ENCODE peak calls at places on chromosomes 2 and 18, in ten cellular contexts. R, S, E, A, C, J, F, W, M and T are unnamed samples.

GRCh38 chr18:37920865-37921264 is 355.3 kb upstream of the CELF4 start:
- DNase-seq in R (no peak), S (no peak), E (no peak), A (no peak), C (no peak), J (no peak), F (no peak), W (no peak), M (no peak), T (no peak)

GRCh38 chr2:73292316-73292905 is 937 bp downstream of the EGR4 start:
- DNase-seq in R (no peak), S (peak; percentile 18), E (no peak), A (no peak), C (no peak), J (no peak), F (no peak), W (no peak), M (no peak), T (no peak)

GRCh38 chr2:10006248-10007147 is 36.9 kb upstream of the KLF11 start:
- DNase-seq in R (no peak), S (no peak), E (no peak), A (no peak), C (peak; percentile 62), J (peak; percentile 36), F (no peak), W (no peak), M (no peak), T (peak; percentile 13)

GRCh38 chr2:55109219-55109891 is 59.1 kb upstream of the RTN4 start:
- DNase-seq in R (no peak), S (no peak), E (no peak), A (peak; percentile 82), C (no peak), J (peak; percentile 75), F (peak; percentile 49), W (peak; percentile 77), M (no peak), T (peak; percentile 87)

GRCh38 chr2:63059434-63060078 is 8.9 kb downstream of the OTX1 start:
- DNase-seq in R (no peak), S (peak; percentile 12), E (no peak), A (no peak), C (no peak), J (no peak), F (no peak), W (no peak), M (no peak), T (no peak)

GRCh38 chr18:56593906-56594305 is 44.5 kb downstream of the TXNL1 start:
- DNase-seq in R (no peak), S (no peak), E (no peak), A (no peak), C (no peak), J (peak; percentile 56), F (peak; percentile 26), W (peak; percentile 74), M (no peak), T (peak; percentile 61)

GRCh38 chr2:189066037-189066436 is 91.9 kb downstream of the COL3A1 start:
- DNase-seq in R (no peak), S (no peak), E (no peak), A (no peak), C (no peak), J (no peak), F (no peak), W (peak; percentile 21), M (no peak), T (no peak)

GRCh38 chr2:226760412-226761194 is 39.0 kb downstream of the IRS1 start:
- DNase-seq in R (no peak), S (no peak), E (peak; percentile 76), A (peak; percentile 88), C (no peak), J (peak; percentile 88), F (peak; percentile 95), W (peak; percentile 87), M (no peak), T (peak; percentile 97)

GRCh38 chr2:109510136-109511028 is 103.4 kb downstream of the SEPTIN10 start:
- DNase-seq in R (peak; percentile 71), S (peak; percentile 48), E (peak; percentile 61), A (peak; percentile 33), C (peak; percentile 73), J (peak; percentile 80), F (peak; percentile 70), W (peak; percentile 84), M (peak; percentile 75), T (peak; percentile 77)

GRCh38 chr2:167509585-167509984 is 621.3 kb downstream of the XIRP2 start:
- DNase-seq in R (no peak), S (no peak), E (no peak), A (peak; percentile 47), C (no peak), J (peak; percentile 69), F (peak; percentile 13), W (peak; percentile 93), M (no peak), T (peak; percentile 77)

GRCh38 chr18:49321800-49322461 is 138.5 kb downstream of the DYM start:
- DNase-seq in R (no peak), S (no peak), E (no peak), A (no peak), C (no peak), J (peak; percentile 80), F (peak; percentile 64), W (peak; percentile 75), M (no peak), T (peak; percentile 73)

GRCh38 chr2:25618676-25619075 is 54.7 kb downstream of the DTNB start:
- DNase-seq in R (no peak), S (no peak), E (peak; percentile 10), A (no peak), C (no peak), J (peak; percentile 80), F (peak; percentile 34), W (peak; percentile 88), M (no peak), T (peak; percentile 66)

GRCh38 chr2:188085421-188085820 is 206.3 kb upstream of the GULP1 start:
- DNase-seq in R (no peak), S (no peak), E (no peak), A (no peak), C (no peak), J (no peak), F (no peak), W (no peak), M (no peak), T (no peak)

GRCh38 chr18:58847383-58848071 is 17.1 kb upstream of the ZNF532 start:
- DNase-seq in R (no peak), S (peak; percentile 63), E (no peak), A (no peak), C (peak; percentile 27), J (no peak), F (no peak), W (no peak), M (no peak), T (no peak)

GRCh38 chr2:10798783-10799182 is 13.8 kb downstream of the PDIA6 start:
- DNase-seq in R (no peak), S (no peak), E (no peak), A (no peak), C (no peak), J (no peak), F (no peak), W (no peak), M (no peak), T (no peak)

GRCh38 chr18:40365526-40365925 is 1589.5 kb upstream of the PIK3C3 start:
- DNase-seq in R (no peak), S (no peak), E (no peak), A (no peak), C (no peak), J (no peak), F (peak; percentile 33), W (no peak), M (no peak), T (no peak)

GRCh38 chr2:170313636-170314348 is 135.8 kb downstream of the MYO3B start:
- DNase-seq in R (no peak), S (no peak), E (no peak), A (no peak), C (no peak), J (peak; percentile 6), F (peak; percentile 17), W (peak; percentile 8), M (no peak), T (no peak)

GRCh38 chr2:190468814-190469569 is 60.8 kb downstream of the MFSD6 start:
- DNase-seq in R (no peak), S (peak; percentile 18), E (peak; percentile 99), A (peak; percentile 98), C (peak; percentile 65), J (peak; percentile 98), F (peak; percentile 96), W (peak; percentile 98), M (peak; percentile 81), T (peak; percentile 95)

GRCh38 chr2:141490886-141491285 is 639.9 kb downstream of the LRP1B start:
- DNase-seq in R (no peak), S (no peak), E (no peak), A (no peak), C (no peak), J (no peak), F (no peak), W (no peak), M (no peak), T (no peak)

GRCh38 chr2:238097988-238098853 is 1.9 kb upstream of the ESPNL start:
- DNase-seq in R (no peak), S (peak; percentile 82), E (peak; percentile 50), A (peak; percentile 23), C (peak; percentile 78), J (peak; percentile 44), F (peak; percentile 38), W (peak; percentile 73), M (no peak), T (peak; percentile 42)

GRCh38 chr2:121248766-121249343 is 36.1 kb downstream of the TFCP2L1 start:
- DNase-seq in R (no peak), S (no peak), E (no peak), A (no peak), C (no peak), J (no peak), F (no peak), W (no peak), M (no peak), T (no peak)

GRCh38 chr2:233468047-233468745 is 98.4 kb downstream of the USP40 start:
- DNase-seq in R (no peak), S (no peak), E (no peak), A (no peak), C (no peak), J (no peak), F (no peak), W (no peak), M (no peak), T (no peak)

GRCh38 chr2:67566292-67566691 is 169.2 kb downstream of the ETAA1 start:
- DNase-seq in R (no peak), S (no peak), E (no peak), A (no peak), C (no peak), J (peak; percentile 19), F (no peak), W (no peak), M (no peak), T (peak; percentile 15)

GRCh38 chr18:33116376-33116775 is 324.1 kb downstream of the CCDC178 start:
- DNase-seq in R (no peak), S (no peak), E (no peak), A (no peak), C (no peak), J (no peak), F (no peak), W (peak; percentile 15), M (no peak), T (no peak)

GRCh38 chr2:225400060-225400511 is 576 bp downstream of the NYAP2 start:
- DNase-seq in R (no peak), S (no peak), E (peak; percentile 36), A (peak; percentile 16), C (peak; percentile 11), J (peak; percentile 63), F (peak; percentile 52), W (peak; percentile 61), M (no peak), T (peak; percentile 55)

GRCh38 chr2:67453365-67453764 is 56.2 kb downstream of the ETAA1 start:
- DNase-seq in R (no peak), S (no peak), E (no peak), A (no peak), C (no peak), J (peak; percentile 86), F (no peak), W (peak; percentile 47), M (no peak), T (peak; percentile 73)

GRCh38 chr2:1665761-1666505 is 78.4 kb downstream of the PXDN start:
- DNase-seq in R (no peak), S (no peak), E (no peak), A (no peak), C (no peak), J (no peak), F (no peak), W (no peak), M (no peak), T (no peak)

GRCh38 chr2:74181739-74182138 is 3.1 kb upstream of the MOB1A start:
- DNase-seq in R (no peak), S (peak; percentile 65), E (no peak), A (no peak), C (peak; percentile 24), J (peak; percentile 26), F (peak; percentile 40), W (no peak), M (no peak), T (peak; percentile 18)